ENCODE peak calls at places on chromosome X, in ten cellular contexts. One of them, this sample, is unnamed.

GRCh38 chrX:34638116-34638515 is 19.0 kb downstream of the TMEM47 start:
- DNase-seq in neuronal stem cell: no peak
- DNase-seq in heart right ventricle: peak; percentile 20
- DNase-seq in astrocyte of the spinal cord: peak; percentile 52
- DNase-seq in adrenal gland: no peak
- DNase-seq in Karpas-422: peak; percentile 72
- DNase-seq in Panc1: no peak
- DNase-seq in OCI-LY7: peak; percentile 0
- DNase-seq in DND-41: no peak
- DNase-seq in spleen: no peak
- DNase-seq in this sample: peak; percentile 2

GRCh38 chrX:37454537-37455285 is 105.5 kb downstream of the PRRG1 start:
- DNase-seq in neuronal stem cell: no peak
- DNase-seq in heart right ventricle: no peak
- DNase-seq in astrocyte of the spinal cord: peak; percentile 27
- DNase-seq in adrenal gland: no peak
- DNase-seq in Karpas-422: no peak
- DNase-seq in Panc1: peak; percentile 28
- DNase-seq in OCI-LY7: no peak
- DNase-seq in DND-41: no peak
- DNase-seq in spleen: no peak
- DNase-seq in this sample: no peak

GRCh38 chrX:19245711-19246269 is 97.9 kb upstream of the PDHA1 start:
- DNase-seq in neuronal stem cell: no peak
- DNase-seq in heart right ventricle: no peak
- DNase-seq in astrocyte of the spinal cord: no peak
- DNase-seq in adrenal gland: no peak
- DNase-seq in Karpas-422: no peak
- DNase-seq in Panc1: no peak
- DNase-seq in OCI-LY7: no peak
- DNase-seq in DND-41: no peak
- DNase-seq in spleen: no peak
- DNase-seq in this sample: no peak

GRCh38 chrX:21479695-21480280 is 105.6 kb downstream of the CNKSR2 start:
- DNase-seq in neuronal stem cell: peak; percentile 2
- DNase-seq in heart right ventricle: peak; percentile 3
- DNase-seq in astrocyte of the spinal cord: peak; percentile 68
- DNase-seq in adrenal gland: no peak
- DNase-seq in Karpas-422: peak; percentile 82
- DNase-seq in Panc1: peak; percentile 12
- DNase-seq in OCI-LY7: peak; percentile 47
- DNase-seq in DND-41: peak; percentile 5
- DNase-seq in spleen: no peak
- DNase-seq in this sample: peak; percentile 21

GRCh38 chrX:136250191-136251041 is 784 bp downstream of the MAP7D3 start:
- DNase-seq in neuronal stem cell: no peak
- DNase-seq in heart right ventricle: no peak
- DNase-seq in astrocyte of the spinal cord: no peak
- DNase-seq in adrenal gland: no peak
- DNase-seq in Karpas-422: peak; percentile 53
- DNase-seq in Panc1: no peak
- DNase-seq in OCI-LY7: peak; percentile 31
- DNase-seq in DND-41: peak; percentile 17
- DNase-seq in spleen: no peak
- DNase-seq in this sample: no peak

GRCh38 chrX:123860983-123861382 is 1.1 kb downstream of the XIAP start:
- DNase-seq in neuronal stem cell: no peak
- DNase-seq in heart right ventricle: no peak
- DNase-seq in astrocyte of the spinal cord: peak; percentile 25
- DNase-seq in adrenal gland: no peak
- DNase-seq in Karpas-422: peak; percentile 47
- DNase-seq in Panc1: no peak
- DNase-seq in OCI-LY7: peak; percentile 7
- DNase-seq in DND-41: no peak
- DNase-seq in spleen: no peak
- DNase-seq in this sample: no peak

GRCh38 chrX:96314974-96315373 is 369.7 kb upstream of the DIAPH2 start:
- DNase-seq in neuronal stem cell: no peak
- DNase-seq in heart right ventricle: no peak
- DNase-seq in astrocyte of the spinal cord: peak; percentile 38
- DNase-seq in adrenal gland: no peak
- DNase-seq in Karpas-422: no peak
- DNase-seq in Panc1: no peak
- DNase-seq in OCI-LY7: no peak
- DNase-seq in DND-41: no peak
- DNase-seq in spleen: no peak
- DNase-seq in this sample: no peak

GRCh38 chrX:117985241-117985640 is 131.4 kb downstream of the KLHL13 start:
- DNase-seq in neuronal stem cell: no peak
- DNase-seq in heart right ventricle: no peak
- DNase-seq in astrocyte of the spinal cord: no peak
- DNase-seq in adrenal gland: no peak
- DNase-seq in Karpas-422: peak; percentile 62
- DNase-seq in Panc1: no peak
- DNase-seq in OCI-LY7: no peak
- DNase-seq in DND-41: no peak
- DNase-seq in spleen: no peak
- DNase-seq in this sample: no peak

GRCh38 chrX:115344885-115345653 is 55.6 kb downstream of the LUZP4 start:
- DNase-seq in neuronal stem cell: peak; percentile 18
- DNase-seq in heart right ventricle: peak; percentile 84
- DNase-seq in astrocyte of the spinal cord: peak; percentile 96
- DNase-seq in adrenal gland: peak; percentile 93
- DNase-seq in Karpas-422: no peak
- DNase-seq in Panc1: peak; percentile 36
- DNase-seq in OCI-LY7: no peak
- DNase-seq in DND-41: no peak
- DNase-seq in spleen: no peak
- DNase-seq in this sample: no peak

GRCh38 chrX:153245288-153245731 is 66.2 kb downstream of the MAGEA1 start:
- DNase-seq in neuronal stem cell: peak; percentile 61
- DNase-seq in heart right ventricle: peak; percentile 4
- DNase-seq in astrocyte of the spinal cord: peak; percentile 12
- DNase-seq in adrenal gland: no peak
- DNase-seq in Karpas-422: no peak
- DNase-seq in Panc1: no peak
- DNase-seq in OCI-LY7: peak; percentile 60
- DNase-seq in DND-41: no peak
- DNase-seq in spleen: no peak
- DNase-seq in this sample: no peak

GRCh38 chrX:51215266-51215665 is 117.4 kb upstream of the NUDT10 start:
- DNase-seq in neuronal stem cell: no peak
- DNase-seq in heart right ventricle: no peak
- DNase-seq in astrocyte of the spinal cord: no peak
- DNase-seq in adrenal gland: no peak
- DNase-seq in Karpas-422: peak; percentile 44
- DNase-seq in Panc1: no peak
- DNase-seq in OCI-LY7: peak; percentile 1
- DNase-seq in DND-41: no peak
- DNase-seq in spleen: no peak
- DNase-seq in this sample: no peak

GRCh38 chrX:71992711-71993110 is 82.1 kb downstream of the NHSL2 start:
- DNase-seq in neuronal stem cell: no peak
- DNase-seq in heart right ventricle: no peak
- DNase-seq in astrocyte of the spinal cord: no peak
- DNase-seq in adrenal gland: no peak
- DNase-seq in Karpas-422: no peak
- DNase-seq in Panc1: no peak
- DNase-seq in OCI-LY7: no peak
- DNase-seq in DND-41: peak; percentile 4
- DNase-seq in spleen: no peak
- DNase-seq in this sample: peak; percentile 75

GRCh38 chrX:153922932-153923857 is 2.9 kb downstream of the ARHGAP4 start:
- DNase-seq in neuronal stem cell: no peak
- DNase-seq in heart right ventricle: peak; percentile 78
- DNase-seq in astrocyte of the spinal cord: peak; percentile 45
- DNase-seq in adrenal gland: peak; percentile 91
- DNase-seq in Karpas-422: no peak
- DNase-seq in Panc1: no peak
- DNase-seq in OCI-LY7: no peak
- DNase-seq in DND-41: no peak
- DNase-seq in spleen: peak; percentile 86
- DNase-seq in this sample: no peak

GRCh38 chrX:50853399-50853798 is 39.4 kb upstream of the SHROOM4 start:
- DNase-seq in neuronal stem cell: no peak
- DNase-seq in heart right ventricle: no peak
- DNase-seq in astrocyte of the spinal cord: no peak
- DNase-seq in adrenal gland: no peak
- DNase-seq in Karpas-422: no peak
- DNase-seq in Panc1: no peak
- DNase-seq in OCI-LY7: no peak
- DNase-seq in DND-41: no peak
- DNase-seq in spleen: no peak
- DNase-seq in this sample: no peak

GRCh38 chrX:150869450-150869849 is 29.0 kb downstream of the CD99L2 start:
- DNase-seq in neuronal stem cell: no peak
- DNase-seq in heart right ventricle: peak; percentile 3
- DNase-seq in astrocyte of the spinal cord: no peak
- DNase-seq in adrenal gland: peak; percentile 48
- DNase-seq in Karpas-422: no peak
- DNase-seq in Panc1: no peak
- DNase-seq in OCI-LY7: no peak
- DNase-seq in DND-41: no peak
- DNase-seq in spleen: no peak
- DNase-seq in this sample: no peak

GRCh38 chrX:69556094-69557011 is 52.2 kb downstream of the NALF2 start:
- DNase-seq in neuronal stem cell: peak; percentile 31
- DNase-seq in heart right ventricle: no peak
- DNase-seq in astrocyte of the spinal cord: peak; percentile 3
- DNase-seq in adrenal gland: peak; percentile 92
- DNase-seq in Karpas-422: no peak
- DNase-seq in Panc1: no peak
- DNase-seq in OCI-LY7: no peak
- DNase-seq in DND-41: no peak
- DNase-seq in spleen: no peak
- DNase-seq in this sample: no peak

GRCh38 chrX:154840856-154841255 is 6.4 kb upstream of the SMIM9 start:
- DNase-seq in neuronal stem cell: no peak
- DNase-seq in heart right ventricle: no peak
- DNase-seq in astrocyte of the spinal cord: peak; percentile 54
- DNase-seq in adrenal gland: no peak
- DNase-seq in Karpas-422: peak; percentile 86
- DNase-seq in Panc1: peak; percentile 48
- DNase-seq in OCI-LY7: peak; percentile 39
- DNase-seq in DND-41: peak; percentile 16
- DNase-seq in spleen: no peak
- DNase-seq in this sample: peak; percentile 47

GRCh38 chrX:12919620-12920019 is 13.2 kb downstream of the TLR8 start:
- DNase-seq in neuronal stem cell: no peak
- DNase-seq in heart right ventricle: no peak
- DNase-seq in astrocyte of the spinal cord: no peak
- DNase-seq in adrenal gland: no peak
- DNase-seq in Karpas-422: no peak
- DNase-seq in Panc1: no peak
- DNase-seq in OCI-LY7: no peak
- DNase-seq in DND-41: no peak
- DNase-seq in spleen: no peak
- DNase-seq in this sample: no peak

GRCh38 chrX:67295924-67296323 is 247.9 kb upstream of the AR start:
- DNase-seq in neuronal stem cell: no peak
- DNase-seq in heart right ventricle: no peak
- DNase-seq in astrocyte of the spinal cord: no peak
- DNase-seq in adrenal gland: no peak
- DNase-seq in Karpas-422: no peak
- DNase-seq in Panc1: no peak
- DNase-seq in OCI-LY7: no peak
- DNase-seq in DND-41: no peak
- DNase-seq in spleen: no peak
- DNase-seq in this sample: no peak
- H3K4me3 ChIP-seq in neuronal stem cell: no peak overlapping the region
- H3K4me3 ChIP-seq in heart right ventricle: no peak overlapping the region
- H3K4me3 ChIP-seq in astrocyte of the spinal cord: no peak overlapping the region
- H3K4me3 ChIP-seq in adrenal gland: no peak overlapping the region
- H3K4me3 ChIP-seq in Karpas-422: no peak overlapping the region
- H3K4me3 ChIP-seq in Panc1: no peak overlapping the region
- H3K4me3 ChIP-seq in OCI-LY7: no peak overlapping the region
- H3K4me3 ChIP-seq in DND-41: no peak overlapping the region
- H3K4me3 ChIP-seq in spleen: no peak overlapping the region
- H3K4me3 ChIP-seq in this sample: no peak overlapping the region

GRCh38 chrX:107629533-107629909 is 1.2 kb downstream of the PRPS1 start:
- DNase-seq in neuronal stem cell: no peak
- DNase-seq in heart right ventricle: no peak
- DNase-seq in astrocyte of the spinal cord: peak; percentile 27
- DNase-seq in adrenal gland: no peak
- DNase-seq in Karpas-422: peak; percentile 50
- DNase-seq in Panc1: peak; percentile 13
- DNase-seq in OCI-LY7: peak; percentile 48
- DNase-seq in DND-41: peak; percentile 8
- DNase-seq in spleen: no peak
- DNase-seq in this sample: peak; percentile 19
- H3K4me3 ChIP-seq in neuronal stem cell: peak overlapping the region; percentile 64
- H3K4me3 ChIP-seq in heart right ventricle: peak overlapping the region; percentile 68
- H3K4me3 ChIP-seq in astrocyte of the spinal cord: peak overlapping the region; percentile 81
- H3K4me3 ChIP-seq in adrenal gland: no peak overlapping the region
- H3K4me3 ChIP-seq in Karpas-422: peak overlapping the region; percentile 70
- H3K4me3 ChIP-seq in Panc1: peak overlapping the region; percentile 90
- H3K4me3 ChIP-seq in OCI-LY7: peak overlapping the region; percentile 91
- H3K4me3 ChIP-seq in DND-41: peak overlapping the region; percentile 77
- H3K4me3 ChIP-seq in spleen: peak overlapping the region; percentile 53
- H3K4me3 ChIP-seq in this sample: peak overlapping the region; percentile 63

DNA sequence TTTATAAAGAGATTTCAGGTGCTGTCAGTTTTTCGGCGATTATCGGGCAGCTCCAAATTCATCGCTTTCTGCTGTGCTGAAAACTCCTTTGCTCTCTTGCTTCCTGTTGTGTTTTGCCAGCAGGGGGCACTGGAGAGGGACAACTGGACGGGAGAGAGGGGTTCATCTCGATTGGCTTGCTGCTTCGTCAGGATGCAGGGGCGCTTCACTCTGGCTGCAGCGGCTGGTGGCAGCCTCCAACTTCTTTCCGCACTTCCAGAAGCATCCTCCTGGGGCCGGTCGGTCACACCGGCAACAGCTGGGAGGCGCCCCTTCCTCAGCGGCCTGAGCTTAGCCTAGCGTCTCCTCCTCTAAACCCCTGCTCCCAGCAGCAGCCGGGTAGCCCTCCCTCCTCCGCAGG is 29.5 kb downstream of the MSL3 start:
- DNase-seq in neuronal stem cell: peak; percentile 67
- DNase-seq in heart right ventricle: peak; percentile 52
- DNase-seq in astrocyte of the spinal cord: peak; percentile 52
- DNase-seq in adrenal gland: peak; percentile 66
- DNase-seq in Karpas-422: peak; percentile 73
- DNase-seq in Panc1: no peak
- DNase-seq in OCI-LY7: peak; percentile 15
- DNase-seq in DND-41: peak; percentile 21
- DNase-seq in spleen: peak; percentile 83
- DNase-seq in this sample: no peak
- H3K4me3 ChIP-seq in neuronal stem cell: no peak overlapping the region
- H3K4me3 ChIP-seq in heart right ventricle: peak overlapping the region; percentile 39
- H3K4me3 ChIP-seq in astrocyte of the spinal cord: peak overlapping the region; percentile 10
- H3K4me3 ChIP-seq in adrenal gland: no peak overlapping the region
- H3K4me3 ChIP-seq in Karpas-422: no peak overlapping the region
- H3K4me3 ChIP-seq in Panc1: no peak overlapping the region
- H3K4me3 ChIP-seq in OCI-LY7: no peak overlapping the region
- H3K4me3 ChIP-seq in DND-41: no peak overlapping the region
- H3K4me3 ChIP-seq in spleen: no peak overlapping the region
- H3K4me3 ChIP-seq in this sample: no peak overlapping the region

GRCh38 chrX:40102393-40103381 is 4.9 kb upstream of the BCOR start:
- DNase-seq in neuronal stem cell: no peak
- DNase-seq in heart right ventricle: no peak
- DNase-seq in astrocyte of the spinal cord: no peak
- DNase-seq in adrenal gland: no peak
- DNase-seq in Karpas-422: no peak
- DNase-seq in Panc1: no peak
- DNase-seq in OCI-LY7: no peak
- DNase-seq in DND-41: no peak
- DNase-seq in spleen: no peak
- DNase-seq in this sample: no peak
- H3K4me3 ChIP-seq in neuronal stem cell: no peak overlapping the region
- H3K4me3 ChIP-seq in heart right ventricle: no peak overlapping the region
- H3K4me3 ChIP-seq in astrocyte of the spinal cord: no peak overlapping the region
- H3K4me3 ChIP-seq in adrenal gland: no peak overlapping the region
- H3K4me3 ChIP-seq in Karpas-422: no peak overlapping the region
- H3K4me3 ChIP-seq in Panc1: no peak overlapping the region
- H3K4me3 ChIP-seq in OCI-LY7: no peak overlapping the region
- H3K4me3 ChIP-seq in DND-41: no peak overlapping the region
- H3K4me3 ChIP-seq in spleen: no peak overlapping the region
- H3K4me3 ChIP-seq in this sample: no peak overlapping the region

This sample was measured in Jurkat, Clone E6-1.